ENCODE peak calls at places on chromosomes 16 and 17, in seven cellular contexts. C is keratinocyte, D is PC-3, Z is mammary epithelial cell, J is GM23248, I is pancreas, H is suprapubic skin. A is an unnamed sample. For H3K27me3, the result is how much of the 10 kb centered on the place peaks cover.

GRCh38 chr16:51900221-51900780 is 646.6 kb downstream of the TOX3 start:
- DNase-seq in C (no peak), D (no peak), Z (no peak), J (no peak), I (no peak), H (no peak), A (no peak)

GRCh38 chr17:29162909-29163341 is 17.3 kb downstream of the MYO18A start:
- DNase-seq in C (no peak), D (no peak), Z (no peak), J (peak), I (no peak), H (no peak), A (peak)

GRCh38 chr16:74991268-74991592 is 6.3 kb upstream of the WDR59 start:
- DNase-seq in C (no peak), D (no peak), Z (no peak), J (no peak), I (no peak), H (no peak), A (no peak)

GRCh38 chr17:65027305-65027704 is 29.2 kb downstream of the GNA13 start:
- DNase-seq in C (peak), D (peak), Z (peak), J (peak), I (no peak), H (no peak), A (peak)

GRCh38 chr17:46769531-46770438 is 48.7 kb downstream of the WNT3 start:
- DNase-seq in C (no peak), D (peak), Z (no peak), J (no peak), I (no peak), H (peak), A (no peak)

GRCh38 chr17:7574176-7574953 is 5.1 kb upstream of the CD68 start:
- DNase-seq in C (no peak), D (no peak), Z (no peak), J (peak), I (no peak), H (no peak), A (no peak)

GRCh38 chr16:46900464-46901235 is 16.5 kb downstream of the GPT2 start:
- DNase-seq in C (no peak), D (no peak), Z (no peak), J (no peak), I (no peak), H (peak), A (no peak)

GRCh38 chr17:44374306-44375195 is 10.9 kb upstream of the FAM171A2 start:
- DNase-seq in C (no peak), D (no peak), Z (no peak), J (no peak), I (no peak), H (peak), A (no peak)

GRCh38 chr17:418421-418751 is 65.8 kb upstream of the RPH3AL start:
- DNase-seq in C (no peak), D (no peak), Z (no peak), J (no peak), I (no peak), H (no peak), A (no peak)

GRCh38 chr17:33686171-33686570 is 393.1 kb upstream of the ASIC2 start:
- DNase-seq in C (no peak), D (no peak), Z (no peak), J (no peak), I (no peak), H (no peak), A (peak)

GRCh38 chr17:41956522-41956921 is 10.1 kb upstream of the CNP start:
- DNase-seq in C (no peak), D (no peak), Z (no peak), J (no peak), I (no peak), H (no peak), A (no peak)

GRCh38 chr17:42526031-42526444 is 10.0 kb upstream of the NAGLU start:
- DNase-seq in C (no peak), D (no peak), Z (no peak), J (peak), I (no peak), H (no peak), A (no peak)

GRCh38 chr17:34178047-34178446 is 77.0 kb upstream of the CCL2 start:
- DNase-seq in C (no peak), D (no peak), Z (no peak), J (peak), I (no peak), H (no peak), A (no peak)

GRCh38 chr16:76444823-76445222 is 167.6 kb downstream of the CNTNAP4 start:
- DNase-seq in C (no peak), D (no peak), Z (no peak), J (no peak), I (no peak), H (no peak), A (no peak)

GRCh38 chr17:55735784-55736405 is 13.2 kb upstream of the TMEM100 start:
- DNase-seq in C (no peak), D (peak), Z (peak), J (peak), I (no peak), H (no peak), A (peak)

GRCh38 chr17:68456529-68457167 is 648 bp downstream of the WIPI1 start:
- DNase-seq in C (no peak), D (peak), Z (peak), J (peak), I (peak), H (peak), A (peak)

DNA sequence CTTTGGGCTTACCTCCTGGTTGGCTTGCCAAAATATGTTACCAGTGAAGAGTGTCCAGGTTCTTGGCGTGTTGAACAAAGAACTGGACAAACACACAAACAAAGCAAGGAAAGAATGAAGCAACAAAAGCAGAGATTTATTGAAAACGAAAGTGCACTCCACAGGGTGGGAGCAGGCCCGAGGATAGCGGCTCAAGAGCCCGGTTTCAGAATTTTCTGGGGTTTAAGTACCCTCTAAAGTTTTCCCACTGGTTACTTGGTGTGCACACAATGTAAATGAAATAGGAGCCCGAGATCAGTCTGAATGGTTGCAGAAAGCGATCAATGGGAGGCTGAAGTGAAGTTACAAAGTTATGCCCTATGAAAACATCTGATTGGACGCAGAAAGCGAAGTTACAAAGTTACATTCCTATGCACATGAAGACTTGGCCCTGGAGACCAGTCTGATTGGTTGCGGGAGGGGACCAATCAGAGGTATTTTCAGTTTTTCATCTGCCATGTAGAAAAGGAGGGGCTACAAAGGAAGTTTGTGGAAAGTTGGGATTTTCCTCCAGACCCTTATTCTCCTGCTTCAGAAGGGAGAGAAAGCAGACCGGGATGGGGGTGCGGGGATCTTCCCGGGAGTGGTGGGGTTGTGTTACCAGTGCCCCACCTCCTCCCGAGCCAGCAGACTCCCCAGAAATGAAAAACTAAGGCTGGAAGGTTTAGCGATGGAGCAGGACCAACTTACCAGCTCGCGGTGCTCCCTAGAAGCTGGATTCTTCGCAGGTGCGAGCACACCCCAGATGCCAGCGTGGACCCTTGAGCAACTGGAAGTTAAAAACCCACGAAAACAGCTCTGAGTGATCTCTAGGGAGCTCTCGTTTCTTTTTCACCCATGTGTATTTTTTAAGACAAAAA is at the start of gene SLFN12:
- DNase-seq in C (peak), D (no peak), Z (peak), J (peak), I (peak), H (peak), A (no peak)
- H3K4me3 ChIP-seq in C (peak), D (no peak), Z (peak), J (peak), I (peak), H (peak), A (no peak)

GRCh38 chr16:20352615-20353014 is at the start of gene UMOD:
- DNase-seq in C (no peak), D (no peak), Z (no peak), J (no peak), I (no peak), H (no peak), A (no peak)

GRCh38 chr16:20355114-20355782 is 2.7 kb upstream of the UMOD start:
- DNase-seq in C (no peak), D (no peak), Z (no peak), J (no peak), I (no peak), H (no peak), A (no peak)

GRCh38 chr16:20349615-20350014 is 2.9 kb downstream of the UMOD start:
- DNase-seq in C (no peak), D (no peak), Z (no peak), J (no peak), I (no peak), H (no peak), A (no peak)

GRCh38 chr16:20348365-20349185 is 3.9 kb downstream of the UMOD start:
- DNase-seq in C (no peak), D (no peak), Z (no peak), J (no peak), I (peak), H (no peak), A (no peak)

DNA sequence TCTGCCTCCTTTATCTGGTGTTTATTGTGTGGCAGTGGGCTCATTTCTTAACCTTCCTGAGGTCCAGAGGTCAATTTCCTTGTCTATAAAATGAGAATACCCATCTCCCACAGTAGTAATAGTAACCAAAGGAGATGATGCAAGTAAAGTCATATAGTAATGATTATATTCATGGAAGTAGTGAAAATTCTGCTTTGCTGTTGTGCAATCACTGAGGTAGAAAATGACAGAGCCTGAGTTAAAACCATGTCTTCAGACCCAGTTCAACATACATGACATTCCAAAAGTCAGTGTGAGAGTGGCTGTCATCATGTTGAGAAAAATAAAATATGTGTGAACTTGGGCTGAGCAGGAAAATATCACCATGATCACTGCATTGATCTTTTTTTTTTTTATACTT is 864 bp upstream of the UMOD start:
- DNase-seq in C (no peak), D (no peak), Z (no peak), J (no peak), I (no peak), H (no peak), A (no peak)
- H3K27me3 ChIP-seq in C (under half), D (under half), Z (under half), J (under half), I (under half), H (under half), A (under half)

GRCh38 chr17:8628609-8629169 is 1.8 kb downstream of the MYH10 start:
- DNase-seq in C (no peak), D (no peak), Z (no peak), J (peak), I (no peak), H (no peak), A (peak)
- H3K4me3 ChIP-seq in C (no peak), D (peak), Z (no peak), J (peak), I (no peak), H (peak), A (peak)

GRCh38 chr16:990516-991291 is 9.1 kb downstream of the SOX8 start:
- DNase-seq in C (no peak), D (no peak), Z (no peak), J (no peak), I (no peak), H (no peak), A (no peak)
- H3K27me3 ChIP-seq in C (under half), D (under half), Z (under half), J (under half), I (under half), H (half or more), A (half or more)

DNA sequence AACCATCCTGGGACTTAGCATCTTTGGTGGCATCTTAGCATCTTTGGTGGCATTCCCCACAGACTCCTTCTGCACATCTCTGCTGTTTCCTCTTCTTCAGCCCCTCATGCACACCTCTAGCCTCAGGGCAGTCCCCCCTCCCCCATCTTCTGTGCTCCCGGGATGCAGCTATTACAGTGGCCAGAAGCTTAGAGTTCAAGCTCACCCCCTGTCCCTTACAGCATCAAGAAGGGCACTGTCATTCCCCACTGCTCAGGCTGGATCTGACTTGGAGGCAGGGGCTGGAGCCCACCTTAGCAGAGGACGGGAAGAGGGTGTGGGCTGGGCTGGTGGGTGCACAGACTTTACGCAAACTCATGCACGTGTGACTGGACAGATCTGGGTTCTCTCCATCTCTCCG is 650 bp downstream of the EPN3 start:
- DNase-seq in C (no peak), D (no peak), Z (no peak), J (no peak), I (no peak), H (no peak), A (no peak)
- H3K4me3 ChIP-seq in C (peak), D (peak), Z (peak), J (no peak), I (peak), H (peak), A (peak)

DNA sequence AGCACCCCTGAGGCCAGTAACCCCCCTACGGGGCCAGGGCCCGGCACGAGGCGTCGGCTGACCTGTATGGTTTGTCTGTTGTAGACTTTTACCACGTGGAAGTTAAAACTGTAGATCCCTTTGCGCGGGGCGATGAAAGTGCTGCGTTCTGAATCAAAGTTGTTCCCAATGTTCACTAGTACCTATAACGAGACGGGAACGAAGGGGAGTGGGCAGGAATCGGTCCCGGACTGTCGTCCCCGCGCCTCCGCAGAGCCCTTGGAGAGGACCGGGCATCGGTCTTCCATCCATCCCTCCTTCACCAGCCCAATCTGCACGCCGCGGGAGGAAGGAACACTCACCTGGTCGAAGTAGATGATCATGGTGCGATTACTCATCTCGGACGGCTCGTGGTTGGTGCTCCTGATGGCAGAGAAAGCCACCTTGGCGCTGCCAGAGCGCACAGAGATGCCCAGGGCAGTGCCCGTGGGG is 742 bp downstream of the CBLN1 start:
- DNase-seq in C (no peak), D (no peak), Z (no peak), J (no peak), I (no peak), H (no peak), A (no peak)
- H3K27me3 ChIP-seq in C (half or more), D (half or more), Z (half or more), J (half or more), I (under half), H (half or more), A (under half)

GRCh38 chr16:10964039-10964890 is 19.9 kb downstream of the CLEC16A start:
- DNase-seq in C (no peak), D (peak), Z (peak), J (peak), I (peak), H (peak), A (peak)
- H3K4me3 ChIP-seq in C (no peak), D (no peak), Z (no peak), J (no peak), I (no peak), H (no peak), A (no peak)

DNA sequence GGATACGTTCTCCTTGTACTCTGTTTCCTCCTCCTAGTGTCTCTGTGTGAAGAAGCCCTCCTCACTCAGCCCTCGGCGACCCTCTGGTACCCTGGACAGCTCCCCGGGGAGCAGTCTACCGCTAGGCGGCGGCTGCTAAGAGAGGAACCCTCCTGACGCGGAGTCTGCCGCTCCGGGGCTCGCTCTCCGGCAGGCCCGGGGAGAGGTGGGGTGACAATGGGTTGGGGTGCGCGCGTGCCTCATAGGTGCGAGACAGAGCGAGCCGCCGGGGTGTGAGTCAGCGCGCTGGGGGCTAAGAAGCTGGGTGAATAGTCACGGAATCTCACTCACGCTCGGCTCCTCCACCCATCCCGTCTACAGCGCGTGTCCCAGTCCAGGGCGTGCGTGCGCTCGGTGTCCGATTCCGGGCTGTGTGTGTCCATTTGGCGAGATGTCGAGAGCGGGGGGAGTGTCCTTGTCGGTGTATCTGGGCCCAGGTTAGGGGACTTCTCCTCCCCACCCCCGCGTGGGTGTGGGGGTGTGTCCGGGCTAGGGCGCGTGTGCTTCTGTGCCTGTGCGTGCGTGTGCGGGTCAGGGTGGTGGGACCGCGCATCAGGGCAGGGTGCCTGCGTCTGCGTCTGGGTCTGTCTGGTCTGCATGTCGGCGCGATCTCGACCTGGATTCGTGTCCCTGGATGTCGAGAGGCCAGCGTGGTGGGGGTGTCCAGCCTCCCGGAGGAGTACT is 578 bp upstream of the HS3ST2 start:
- DNase-seq in C (peak), D (peak), Z (peak), J (peak), I (no peak), H (peak), A (peak)
- H3K27me3 ChIP-seq in C (under half), D (under half), Z (under half), J (under half), I (under half), H (under half), A (under half)

DNA sequence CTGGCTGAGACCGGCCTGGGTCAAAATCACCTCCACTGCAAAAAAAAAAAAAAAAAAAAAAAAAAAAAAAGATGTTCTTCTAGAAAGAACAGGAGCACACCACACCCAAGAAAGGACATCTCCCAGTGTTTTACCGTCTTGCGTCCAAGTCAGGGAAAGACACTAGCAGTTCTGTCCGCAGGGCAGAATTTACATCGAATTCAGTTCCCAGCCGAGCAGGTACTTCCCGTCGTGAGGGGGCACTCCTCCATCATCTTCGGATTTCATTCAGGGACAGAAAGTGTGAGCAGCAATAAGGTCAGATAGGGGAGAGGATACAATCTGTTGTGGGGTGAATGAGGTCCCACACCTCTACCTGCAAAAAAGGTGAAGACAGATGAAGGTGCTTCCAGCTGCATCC is 574.7 kb downstream of the KCNJ18 start:
- DNase-seq in C (no peak), D (no peak), Z (no peak), J (no peak), I (no peak), H (no peak), A (no peak)
- H3K4me3 ChIP-seq in C (no peak), D (no peak), Z (no peak), J (no peak), I (no peak), H (no peak), A (peak)